ENCODE peak calls at places on chromosomes 11 and 22, in eight cellular contexts. D is nephron progenitor cell, I is colonic mucosa, Z is suprapubic skin, E is AG04450, J is heart right ventricle, P is bronchial epithelial cell, O is GM12864. R is an unnamed sample.

GRCh38 chr22:31637938-31638618 is 23.9 kb downstream of the PISD start:
- DNase-seq in D (no peak), I (no peak), Z (no peak), E (no peak), J (peak; percentile 56), P (peak; percentile 21), O (peak; percentile 62), R (peak; percentile 65)

GRCh38 chr11:125338886-125339811 is 156.9 kb downstream of the FEZ1 start:
- DNase-seq in D (no peak), I (no peak), Z (no peak), E (no peak), J (peak; percentile 65), P (no peak), O (no peak), R (no peak)

GRCh38 chr11:57277845-57278720 is 41.0 kb upstream of the APLNR start:
- DNase-seq in D (peak; percentile 78), I (peak; percentile 84), Z (peak; percentile 89), E (peak; percentile 58), J (peak; percentile 81), P (peak; percentile 90), O (no peak), R (peak; percentile 62)

GRCh38 chr22:23181763-23182288 is 1.5 kb downstream of the BCR start:
- DNase-seq in D (no peak), I (no peak), Z (no peak), E (no peak), J (no peak), P (no peak), O (no peak), R (peak; percentile 38)

GRCh38 chr11:107783121-107783520 is 71.3 kb upstream of the SLN start:
- DNase-seq in D (no peak), I (no peak), Z (no peak), E (no peak), J (no peak), P (no peak), O (no peak), R (no peak)

GRCh38 chr22:42873361-42873760 is 16.3 kb upstream of the ARFGAP3 start:
- DNase-seq in D (no peak), I (no peak), Z (no peak), E (no peak), J (no peak), P (no peak), O (no peak), R (no peak)

GRCh38 chr11:11909727-11910126 is 68.0 kb downstream of the USP47 start:
- DNase-seq in D (no peak), I (no peak), Z (no peak), E (peak; percentile 65), J (no peak), P (no peak), O (no peak), R (no peak)

GRCh38 chr11:35088676-35089075 is 50.3 kb upstream of the CD44 start:
- DNase-seq in D (no peak), I (no peak), Z (no peak), E (no peak), J (no peak), P (peak; percentile 91), O (no peak), R (no peak)

GRCh38 chr22:42432020-42432596 is at the start of gene NFAM1:
- DNase-seq in D (peak; percentile 41), I (peak; percentile 31), Z (no peak), E (no peak), J (no peak), P (no peak), O (no peak), R (no peak)

GRCh38 chr11:120528749-120529148 is 17.2 kb downstream of the GRIK4 start:
- DNase-seq in D (no peak), I (no peak), Z (no peak), E (no peak), J (no peak), P (no peak), O (no peak), R (no peak)

GRCh38 chr22:49760280-49760629 is 67.4 kb downstream of the BRD1 start:
- DNase-seq in D (no peak), I (peak; percentile 16), Z (no peak), E (no peak), J (no peak), P (peak; percentile 86), O (no peak), R (no peak)

GRCh38 chr11:130420478-130421198 is 7.8 kb downstream of the ADAMTS8 start:
- DNase-seq in D (no peak), I (no peak), Z (no peak), E (no peak), J (no peak), P (peak; percentile 52), O (no peak), R (no peak)

GRCh38 chr11:130422251-130422995 is 6.0 kb downstream of the ADAMTS8 start:
- DNase-seq in D (no peak), I (no peak), Z (no peak), E (no peak), J (no peak), P (no peak), O (no peak), R (no peak)

GRCh38 chr11:130421199-130421585 is 7.2 kb downstream of the ADAMTS8 start:
- DNase-seq in D (no peak), I (no peak), Z (no peak), E (no peak), J (no peak), P (no peak), O (no peak), R (no peak)

GRCh38 chr11:130423541-130424155 is 4.8 kb downstream of the ADAMTS8 start:
- DNase-seq in D (no peak), I (no peak), Z (no peak), E (no peak), J (no peak), P (no peak), O (no peak), R (no peak)

GRCh38 chr11:130421697-130422096 is 6.7 kb downstream of the ADAMTS8 start:
- DNase-seq in D (no peak), I (no peak), Z (no peak), E (no peak), J (no peak), P (no peak), O (no peak), R (no peak)
- TF ChIP-seq CTCF in D (no peak), I (no peak), Z (no peak), E (no peak), J (no peak), P (no peak), O (no peak), R (no peak)

GRCh38 chr11:128470081-128470480 is 117.3 kb downstream of the ETS1 start:
- DNase-seq in D (no peak), I (no peak), Z (no peak), E (no peak), J (no peak), P (no peak), O (no peak), R (peak; percentile 43)

GRCh38 chr11:128468106-128468505 is 119.3 kb downstream of the ETS1 start:
- DNase-seq in D (no peak), I (no peak), Z (no peak), E (no peak), J (no peak), P (no peak), O (no peak), R (no peak)

GRCh38 chr11:128467610-128468041 is 119.7 kb downstream of the ETS1 start:
- DNase-seq in D (no peak), I (no peak), Z (no peak), E (peak; percentile 92), J (peak; percentile 38), P (peak; percentile 85), O (no peak), R (no peak)

GRCh38 chr11:128471138-128471661 is 116.2 kb downstream of the ETS1 start:
- DNase-seq in D (no peak), I (no peak), Z (no peak), E (no peak), J (no peak), P (no peak), O (peak; percentile 91), R (peak; percentile 73)

DNA sequence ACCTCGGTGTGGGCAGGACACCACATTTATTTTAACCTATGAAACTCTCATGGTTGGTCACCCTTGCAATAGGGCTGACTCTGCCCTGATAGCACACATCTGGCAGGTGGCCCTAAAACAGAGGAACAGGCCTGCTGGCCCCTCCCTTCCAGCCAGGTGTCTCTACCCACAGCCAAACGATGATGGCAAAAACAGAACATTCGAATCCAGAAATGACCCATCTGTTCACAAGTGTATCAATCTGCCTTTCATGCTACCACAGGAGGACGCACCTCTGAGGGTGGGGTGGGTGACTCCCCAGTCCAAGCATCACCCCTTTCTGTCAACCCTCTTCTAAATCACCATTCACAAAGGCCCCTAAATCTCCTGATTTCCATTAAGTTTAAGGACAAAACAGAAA is 118.1 kb downstream of the ETS1 start:
- DNase-seq in D (no peak), I (no peak), Z (no peak), E (no peak), J (no peak), P (no peak), O (peak; percentile 89), R (peak; percentile 56)
- TF ChIP-seq CTCF in D (no peak), I (no peak), Z (no peak), E (no peak), J (no peak), P (no peak), O (peak; percentile 45), R (no peak)

DNA sequence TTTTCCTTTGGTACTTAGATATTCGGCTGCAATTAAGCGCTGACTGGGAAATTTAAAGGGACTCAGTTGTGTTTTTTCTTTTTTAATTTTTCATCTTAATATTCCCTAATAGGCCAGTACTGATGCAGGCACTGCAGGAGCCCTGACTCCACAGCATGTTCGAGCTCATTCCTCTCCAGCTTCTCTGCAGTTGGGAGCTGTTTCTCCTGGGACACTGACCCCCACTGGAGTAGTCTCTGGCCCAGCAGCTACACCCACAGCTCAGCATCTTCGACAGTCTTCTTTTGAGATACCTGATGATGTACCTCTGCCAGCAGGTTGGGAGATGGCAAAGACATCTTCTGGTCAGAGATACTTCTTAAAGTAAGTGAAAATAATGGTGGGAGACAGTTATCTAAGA is 3.8 kb downstream of the YAP1 start:
- DNase-seq in D (no peak), I (no peak), Z (no peak), E (no peak), J (no peak), P (no peak), O (no peak), R (no peak)
- TF ChIP-seq CTCF in D (no peak), I (no peak), Z (no peak), E (no peak), J (no peak), P (no peak), O (no peak), R (no peak)

GRCh38 chr22:35685731-35686130 is 31.9 kb upstream of the APOL5 start:
- DNase-seq in D (peak; percentile 15), I (no peak), Z (no peak), E (no peak), J (no peak), P (no peak), O (no peak), R (no peak)

GRCh38 chr22:35686298-35686697 is 31.4 kb upstream of the APOL5 start:
- DNase-seq in D (no peak), I (no peak), Z (no peak), E (no peak), J (no peak), P (no peak), O (no peak), R (peak; percentile 23)

GRCh38 chr22:35684732-35685131 is 32.9 kb upstream of the APOL5 start:
- DNase-seq in D (no peak), I (no peak), Z (no peak), E (no peak), J (no peak), P (no peak), O (no peak), R (no peak)

GRCh38 chr22:35683560-35683959 is 34.1 kb upstream of the APOL5 start:
- DNase-seq in D (no peak), I (no peak), Z (no peak), E (no peak), J (no peak), P (no peak), O (no peak), R (no peak)

GRCh38 chr22:35684270-35684700 is 33.4 kb upstream of the APOL5 start:
- DNase-seq in D (no peak), I (peak; percentile 30), Z (no peak), E (no peak), J (peak; percentile 28), P (peak; percentile 30), O (no peak), R (no peak)
- TF ChIP-seq CTCF in D (no peak), I (no peak), Z (no peak), E (peak; percentile 51), J (peak; percentile 5), P (peak; percentile 37), O (peak; percentile 19), R (no peak)